ENCODE peak calls at places on chromosomes 2 and 18, in seven cellular contexts. Z, R, O, C, V, K and H are unnamed samples.
A peak's percentile ranks its signal among the peaks of the same experiment; 100 is the strongest.

GRCh38 chr2:9998916-9999654 is 44.3 kb upstream of the KLF11 start:
- DNase-seq in K (no peak), V (no peak), R (no peak), Z (no peak), O (no peak), C (no peak), H (no peak)

GRCh38 chr18:70387018-70387417 is 98.2 kb downstream of the SOCS6 start:
- DNase-seq in C (no peak), O (no peak), V (no peak), R (no peak), Z (no peak), K (no peak), H (no peak)

GRCh38 chr18:12283256-12283655 is 24.8 kb upstream of the TUBB6 start:
- DNase-seq in K (no peak), Z (no peak), R (peak; percentile 34), C (no peak), V (no peak), O (no peak), H (no peak)

GRCh38 chr2:7577769-7578168 is 660.6 kb downstream of the RNF144A start:
- DNase-seq in R (no peak), V (no peak), C (no peak), K (no peak), Z (no peak), O (no peak), H (no peak)

GRCh38 chr2:222208010-222208690 is 90.6 kb downstream of the PAX3 start:
- DNase-seq in V (no peak), C (no peak), K (no peak), R (no peak), Z (no peak), O (no peak), H (no peak)

GRCh38 chr2:144521702-144522101 is 1.8 kb upstream of the ZEB2 start:
- DNase-seq in Z (no peak), O (no peak), V (no peak), C (no peak), K (no peak), R (peak; percentile 39), H (peak; percentile 56)

GRCh38 chr2:28627722-28628480 is 123.7 kb upstream of the PPP1CB start:
- DNase-seq in Z (no peak), V (no peak), R (peak; percentile 67), O (no peak), C (no peak), K (no peak), H (no peak)

GRCh38 chr2:215921884-215922283 is 91.5 kb downstream of the MREG start:
- DNase-seq in R (peak; percentile 99), V (no peak), Z (no peak), K (no peak), C (no peak), O (no peak), H (no peak)

GRCh38 chr2:53519925-53520629 is 247.5 kb upstream of the CHAC2 start:
- DNase-seq in K (no peak), R (no peak), O (no peak), V (no peak), C (no peak), Z (no peak), H (peak; percentile 33)

GRCh38 chr2:51722311-51722710 is 690.4 kb upstream of the NRXN1 start:
- DNase-seq in C (no peak), Z (no peak), V (no peak), K (no peak), O (no peak), R (peak; percentile 93), H (no peak)

GRCh38 chr2:122210898-122211605 is 455.6 kb downstream of the TSN start:
- DNase-seq in O (no peak), R (no peak), V (no peak), K (no peak), C (no peak), Z (no peak), H (no peak)

GRCh38 chr2:70084973-70085710 is 2.1 kb upstream of the PCBP1 start:
- DNase-seq in V (peak; percentile 62), K (no peak), C (no peak), R (no peak), O (no peak), Z (no peak), H (no peak)

GRCh38 chr2:98569197-98569793 is 39.0 kb downstream of the COA5 start:
- DNase-seq in C (peak; percentile 69), K (peak; percentile 46), V (peak; percentile 38), R (no peak), O (peak; percentile 60), Z (no peak), H (no peak)

GRCh38 chr2:208311954-208312353 is 45.9 kb downstream of the PIKFYVE start:
- DNase-seq in Z (no peak), K (no peak), R (no peak), V (no peak), O (no peak), C (no peak), H (no peak)

GRCh38 chr2:226644342-226644957 is 155.2 kb downstream of the IRS1 start:
- DNase-seq in C (no peak), O (no peak), R (peak; percentile 67), K (peak; percentile 56), V (no peak), Z (no peak), H (no peak)

GRCh38 chr18:76479351-76480238 is 15.4 kb downstream of the ZNF516 start:
- DNase-seq in K (no peak), R (no peak), V (no peak), O (no peak), Z (no peak), C (no peak), H (no peak)

GRCh38 chr2:57720728-57721627 is 325.6 kb upstream of the VRK2 start:
- DNase-seq in V (no peak), C (peak; percentile 13), R (peak; percentile 59), Z (peak; percentile 21), K (peak; percentile 54), O (peak; percentile 51), H (peak; percentile 73)

GRCh38 chr2:121088251-121089004 is 196.6 kb downstream of the TFCP2L1 start:
- DNase-seq in C (no peak), O (no peak), V (no peak), Z (no peak), R (peak; percentile 85), K (no peak), H (no peak)

GRCh38 chr18:74895686-74896085 is 298.0 kb downstream of the ZNF407 start:
- DNase-seq in R (peak; percentile 43), C (no peak), Z (no peak), V (no peak), K (peak; percentile 4), O (no peak), H (peak; percentile 80)

GRCh38 chr18:68391801-68392200 is 323.1 kb downstream of the TMX3 start:
- DNase-seq in K (no peak), Z (no peak), C (no peak), O (no peak), V (no peak), R (no peak), H (no peak)

GRCh38 chr2:61670591-61671503 is 132.7 kb upstream of the XPO1 start:
- DNase-seq in Z (peak; percentile 64), O (no peak), R (peak; percentile 51), K (peak; percentile 55), C (no peak), V (no peak), H (peak; percentile 97)

GRCh38 chr2:214577769-214578168 is 166.9 kb downstream of the VWC2L start:
- DNase-seq in V (no peak), C (no peak), O (no peak), K (no peak), R (no peak), Z (no peak), H (no peak)

GRCh38 chr18:33820517-33821368 is 242.7 kb downstream of the ASXL3 start:
- DNase-seq in C (no peak), O (peak; percentile 38), V (no peak), R (peak; percentile 33), Z (no peak), K (no peak), H (no peak)

GRCh38 chr2:237541242-237541641 is 25.1 kb upstream of the PRLH start:
- DNase-seq in Z (no peak), R (no peak), K (no peak), C (no peak), V (no peak), O (no peak), H (no peak)

GRCh38 chr2:79512442-79513401 is at the start of gene CTNNA2:
- DNase-seq in C (peak; percentile 64), K (peak; percentile 44), Z (peak; percentile 70), O (peak; percentile 63), V (no peak), R (peak; percentile 15), H (peak; percentile 60)

GRCh38 chr2:162126145-162126926 is 25.7 kb downstream of the GCG start:
- DNase-seq in C (no peak), K (no peak), Z (no peak), R (no peak), O (no peak), V (no peak), H (peak; percentile 74)

GRCh38 chr2:156396126-156396525 is 40.1 kb upstream of the GPD2 start:
- DNase-seq in O (no peak), V (no peak), R (no peak), K (no peak), C (no peak), Z (no peak), H (peak; percentile 26)

GRCh38 chr2:75140288-75140687 is 59.0 kb downstream of the TACR1 start:
- DNase-seq in C (no peak), R (no peak), Z (no peak), V (no peak), K (no peak), O (no peak), H (no peak)

GRCh38 chr18:54776282-54776977 is 51.8 kb upstream of the RAB27B start:
- DNase-seq in R (peak; percentile 99), V (no peak), C (peak; percentile 30), Z (no peak), K (peak; percentile 93), O (no peak), H (no peak)

GRCh38 chr2:241984658-241985057 is 115.1 kb downstream of the RTP5 start:
- DNase-seq in C (no peak), R (no peak), Z (no peak), V (no peak), K (no peak), O (no peak), H (no peak)

GRCh38 chr2:95269036-95269680 is 5.1 kb upstream of the PROM2 start:
- DNase-seq in Z (no peak), K (no peak), R (no peak), V (no peak), O (no peak), C (no peak), H (no peak)

GRCh38 chr18:48611785-48612480 is 73.1 kb downstream of the CTIF start:
- DNase-seq in Z (no peak), R (no peak), V (no peak), O (no peak), K (no peak), C (no peak), H (no peak)

GRCh38 chr2:45748239-45748638 is 96.8 kb downstream of the PRKCE start:
- DNase-seq in O (no peak), C (no peak), Z (no peak), K (peak; percentile 90), V (no peak), R (no peak), H (no peak)

GRCh38 chr2:67565761-67566160 is 168.6 kb downstream of the ETAA1 start:
- DNase-seq in O (no peak), Z (no peak), R (peak; percentile 80), C (no peak), V (no peak), K (peak; percentile 49), H (no peak)

GRCh38 chr2:235011929-235012631 is 60.3 kb downstream of the SH3BP4 start:
- DNase-seq in Z (no peak), R (no peak), V (no peak), C (no peak), O (no peak), K (no peak), H (no peak)

GRCh38 chr18:58928401-58928800 is 63.7 kb downstream of the ZNF532 start:
- DNase-seq in V (no peak), C (no peak), R (no peak), O (no peak), K (no peak), Z (no peak), H (no peak)

GRCh38 chr2:99797475-99797874 is 307.7 kb upstream of the REV1 start:
- DNase-seq in O (no peak), V (no peak), Z (no peak), R (no peak), C (no peak), K (no peak), H (no peak)